ENCODE peak calls at places on chromosomes 2 and 18, in nine cellular contexts. W is IMR-90, H is cardiac muscle cell, N is mammary epithelial cell, E is mucosa of descending colon, L is A549, J is stomach, Q is uterus, F is left lung. G is an unnamed sample. For H3K4me1, the result is how much of the 10 kb centered on the place peaks cover.

GRCh38 chr2:23287250-23287704 is 97.7 kb upstream of the KLHL29 start:
- DNase-seq in W (peak), H (peak), N (peak), E (no peak), L (no peak), J (no peak), Q (peak), F (no peak), G (no peak)

GRCh38 chr18:23683671-23684070 is 5.6 kb upstream of the LAMA3 start:
- DNase-seq in W (peak), H (no peak), N (no peak), E (no peak), L (no peak), J (no peak), Q (no peak), F (no peak), G (peak)

GRCh38 chr2:177688844-177689243 is 296.3 kb downstream of the AGPS start:
- DNase-seq in W (no peak), H (no peak), N (no peak), E (no peak), L (no peak), J (no peak), Q (no peak), F (no peak), G (no peak)

GRCh38 chr18:7662866-7663265 is 95.8 kb downstream of the PTPRM start:
- DNase-seq in W (no peak), H (no peak), N (no peak), E (no peak), L (no peak), J (no peak), Q (no peak), F (no peak), G (peak)

GRCh38 chr2:56613917-56614316 is 430.1 kb downstream of the CCDC85A start:
- DNase-seq in W (no peak), H (no peak), N (no peak), E (no peak), L (no peak), J (no peak), Q (no peak), F (no peak), G (no peak)

GRCh38 chr2:7744827-7745226 is 827.6 kb downstream of the RNF144A start:
- DNase-seq in W (peak), H (no peak), N (peak), E (no peak), L (no peak), J (no peak), Q (no peak), F (no peak), G (no peak)

GRCh38 chr18:34801769-34802168 is 91.7 kb downstream of the DTNA start:
- DNase-seq in W (peak), H (no peak), N (peak), E (no peak), L (no peak), J (no peak), Q (no peak), F (no peak), G (no peak)

GRCh38 chr2:19358242-19359020 is at the start of gene OSR1:
- DNase-seq in W (peak), H (peak), N (peak), E (peak), L (peak), J (peak), Q (peak), F (peak), G (peak)

GRCh38 chr2:21310493-21310892 is 186.7 kb downstream of the TDRD15 start:
- DNase-seq in W (no peak), H (no peak), N (no peak), E (no peak), L (no peak), J (no peak), Q (no peak), F (no peak), G (no peak)

GRCh38 chr2:158266106-158266505 is 164.4 kb downstream of the UPP2 start:
- DNase-seq in W (no peak), H (no peak), N (no peak), E (no peak), L (no peak), J (no peak), Q (no peak), F (no peak), G (no peak)

GRCh38 chr2:29433920-29434319 is 318.7 kb downstream of the CLIP4 start:
- DNase-seq in W (no peak), H (no peak), N (no peak), E (no peak), L (no peak), J (no peak), Q (no peak), F (no peak), G (no peak)

GRCh38 chr2:174492963-174493431 is 6.2 kb upstream of the GPR155 start:
- DNase-seq in W (no peak), H (no peak), N (no peak), E (peak), L (no peak), J (no peak), Q (no peak), F (no peak), G (no peak)

GRCh38 chr2:235505210-235505741 is 11.4 kb downstream of the AGAP1 start:
- DNase-seq in W (no peak), H (no peak), N (no peak), E (peak), L (no peak), J (peak), Q (no peak), F (no peak), G (peak)

GRCh38 chr2:100818606-100819364 is 1.2 kb upstream of the NPAS2 start:
- DNase-seq in W (peak), H (peak), N (peak), E (peak), L (peak), J (peak), Q (peak), F (peak), G (peak)

GRCh38 chr18:55694291-55694690 is 106.3 kb upstream of the TCF4 start:
- DNase-seq in W (peak), H (no peak), N (peak), E (no peak), L (no peak), J (no peak), Q (no peak), F (no peak), G (no peak)

GRCh38 chr2:12700989-12701388 is 15.7 kb upstream of the TRIB2 start:
- DNase-seq in W (peak), H (no peak), N (no peak), E (no peak), L (no peak), J (no peak), Q (no peak), F (no peak), G (no peak)

GRCh38 chr18:13273800-13274199 is 55.2 kb downstream of the LDLRAD4 start:
- DNase-seq in W (no peak), H (no peak), N (no peak), E (no peak), L (no peak), J (no peak), Q (no peak), F (no peak), G (no peak)

GRCh38 chr2:64750817-64751285 is 97.1 kb upstream of the SERTAD2 start:
- DNase-seq in W (peak), H (peak), N (peak), E (peak), L (peak), J (peak), Q (peak), F (peak), G (peak)

GRCh38 chr2:64753384-64753783 is 99.7 kb upstream of the SERTAD2 start:
- DNase-seq in W (no peak), H (no peak), N (no peak), E (no peak), L (no peak), J (no peak), Q (no peak), F (no peak), G (no peak)

GRCh38 chr2:64749446-64749845 is 95.7 kb upstream of the SERTAD2 start:
- DNase-seq in W (no peak), H (no peak), N (no peak), E (no peak), L (no peak), J (no peak), Q (no peak), F (no peak), G (no peak)

GRCh38 chr2:64750001-64750816 is 96.5 kb upstream of the SERTAD2 start:
- DNase-seq in W (peak), H (peak), N (peak), E (peak), L (peak), J (peak), Q (peak), F (peak), G (peak)

DNA sequence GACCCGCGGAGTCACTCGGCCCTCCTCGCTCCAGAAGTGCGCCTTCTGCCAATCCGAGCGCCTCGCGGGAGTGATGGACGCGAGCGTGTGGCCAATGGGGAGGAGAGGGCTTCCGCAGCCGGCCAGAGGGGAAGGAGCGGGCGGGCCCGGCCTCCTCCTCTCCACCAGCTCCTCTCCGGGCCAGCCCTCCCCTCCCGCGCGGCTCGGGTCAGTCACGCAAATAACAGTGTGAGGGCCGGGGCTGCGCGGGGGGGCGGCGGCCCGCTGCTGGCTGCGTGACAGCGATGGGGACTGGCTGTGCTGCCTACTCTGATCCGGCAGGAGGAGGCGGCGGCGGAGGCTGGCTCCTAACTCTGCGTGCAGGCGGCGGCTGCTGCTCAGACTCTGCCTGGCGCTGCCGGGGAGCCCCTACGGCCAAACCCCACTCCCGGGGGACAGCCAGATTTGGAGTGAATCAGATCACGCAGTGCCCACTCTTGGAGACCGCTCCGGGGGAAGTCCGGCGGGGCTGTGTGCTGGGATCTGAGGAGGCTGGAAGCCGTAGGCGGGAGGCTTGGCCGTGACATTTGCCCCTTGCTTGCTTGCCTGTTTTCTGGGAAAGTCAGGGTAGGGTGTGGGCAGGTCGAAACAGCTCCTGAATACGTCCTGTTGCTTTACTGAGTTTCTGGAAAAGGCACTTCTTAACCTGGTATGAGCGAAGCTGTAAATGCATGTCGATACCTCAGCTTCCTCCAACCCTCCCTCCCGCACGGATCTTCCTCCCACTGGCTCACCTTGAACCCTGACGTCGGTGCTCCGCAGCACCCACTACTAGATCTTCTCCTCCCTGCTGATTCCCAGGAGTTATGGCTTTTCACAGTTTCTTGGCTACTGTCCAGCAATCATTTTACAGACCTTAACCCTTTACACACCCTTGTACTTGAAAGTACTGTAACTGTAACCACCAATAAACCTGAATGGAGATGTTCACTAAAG is 97.9 kb upstream of the SERTAD2 start:
- DNase-seq in W (peak), H (peak), N (peak), E (peak), L (peak), J (peak), Q (peak), F (no peak), G (peak)
- TF ChIP-seq CTCF in W (peak), H (peak), N (peak), E (no peak), L (no peak), J (peak), Q (peak), F (peak), G (peak)

DNA sequence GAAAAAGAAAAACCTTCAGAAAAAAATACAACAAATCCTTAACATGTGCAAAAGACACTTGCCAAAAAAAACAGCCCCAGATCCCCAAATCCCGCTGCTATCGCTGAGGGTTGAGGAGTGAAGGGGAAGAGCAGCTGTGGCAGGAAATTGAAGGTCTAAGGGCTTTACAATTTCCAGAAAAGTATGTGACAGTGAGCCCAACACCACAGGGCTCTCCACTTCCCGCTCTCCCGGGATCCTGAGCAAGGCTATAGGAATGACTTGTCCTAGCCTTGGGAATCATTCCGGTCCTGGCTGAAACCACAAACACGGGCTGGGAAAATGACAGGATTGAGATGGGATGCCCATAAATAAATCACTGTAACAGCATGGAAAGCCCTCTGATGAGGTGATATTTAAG is 191.4 kb downstream of the TMEM163 start:
- DNase-seq in W (no peak), H (no peak), N (no peak), E (no peak), L (no peak), J (no peak), Q (no peak), F (no peak), G (no peak)
- H3K4me1 ChIP-seq in W (under half), H (under half), N (under half), E (under half), L (under half), J (under half), Q (under half), F (under half), G (under half)

GRCh38 chr2:122515731-122516130 is 760.3 kb downstream of the TSN start:
- DNase-seq in W (no peak), H (no peak), N (no peak), E (no peak), L (no peak), J (no peak), Q (no peak), F (no peak), G (no peak)

GRCh38 chr2:122519806-122520205 is 764.4 kb downstream of the TSN start:
- DNase-seq in W (no peak), H (no peak), N (peak), E (no peak), L (no peak), J (no peak), Q (no peak), F (no peak), G (no peak)

GRCh38 chr2:122520212-122520611 is 764.8 kb downstream of the TSN start:
- DNase-seq in W (no peak), H (no peak), N (no peak), E (no peak), L (no peak), J (no peak), Q (no peak), F (no peak), G (no peak)

GRCh38 chr2:122516775-122517174 is 761.3 kb downstream of the TSN start:
- DNase-seq in W (no peak), H (no peak), N (no peak), E (no peak), L (no peak), J (no peak), Q (no peak), F (no peak), G (no peak)

GRCh38 chr2:122519366-122519765 is 763.9 kb downstream of the TSN start:
- DNase-seq in W (no peak), H (no peak), N (no peak), E (no peak), L (peak), J (no peak), Q (no peak), F (no peak), G (no peak)
- TF ChIP-seq CTCF in W (no peak), H (peak), N (no peak), E (no peak), L (peak), J (no peak), Q (no peak), F (no peak), G (no peak)

GRCh38 chr2:86284401-86284841 is 53.0 kb downstream of the REEP1 start:
- DNase-seq in W (no peak), H (no peak), N (no peak), E (no peak), L (no peak), J (peak), Q (no peak), F (no peak), G (peak)

GRCh38 chr2:86281066-86281700 is 56.2 kb downstream of the REEP1 start:
- DNase-seq in W (no peak), H (no peak), N (no peak), E (no peak), L (no peak), J (no peak), Q (no peak), F (no peak), G (no peak)

GRCh38 chr2:86285981-86286380 is 51.4 kb downstream of the REEP1 start:
- DNase-seq in W (no peak), H (peak), N (no peak), E (no peak), L (no peak), J (no peak), Q (no peak), F (no peak), G (no peak)

GRCh38 chr2:86284987-86285386 is 52.4 kb downstream of the REEP1 start:
- DNase-seq in W (no peak), H (no peak), N (no peak), E (no peak), L (no peak), J (no peak), Q (no peak), F (no peak), G (no peak)

GRCh38 chr2:86283461-86284030 is 53.9 kb downstream of the REEP1 start:
- DNase-seq in W (no peak), H (no peak), N (no peak), E (no peak), L (no peak), J (peak), Q (no peak), F (no peak), G (peak)
- H3K4me1 ChIP-seq in W (under half), H (under half), N (under half), E (under half), L (under half), J (under half), Q (under half), F (under half), G (under half)

G was measured in thyroid gland.